ENCODE peak calls at places on chromosomes 1 and 21, in six cellular contexts. L is EL, S is progenitor cell of endocrine pancreas, B is AG09309, R is head of caudate nucleus, V is A549. E is an unnamed sample.

GRCh38 chr1:76264642-76265041 is 190.1 kb downstream of the ST6GALNAC3 start:
- DNase-seq in L (no peak), S (no peak), B (no peak), R (no peak), V (no peak), E (no peak)

GRCh38 chr1:175134500-175134899 is 58.1 kb downstream of the KIAA0040 start:
- DNase-seq in L (no peak), S (no peak), B (no peak), R (no peak), V (no peak), E (no peak)

GRCh38 chr1:241697640-241698018 is 45.5 kb downstream of the WDR64 start:
- DNase-seq in L (no peak), S (no peak), B (no peak), R (no peak), V (no peak), E (no peak)

GRCh38 chr1:178055779-178056471 is 38.0 kb upstream of the RASAL2 start:
- DNase-seq in L (peak), S (no peak), B (no peak), R (no peak), V (peak), E (peak)

GRCh38 chr1:8396912-8397406 is 79.0 kb downstream of the SLC45A1 start:
- DNase-seq in L (peak), S (no peak), B (peak), R (no peak), V (peak), E (no peak)

GRCh38 chr1:179091691-179092165 is 9.9 kb downstream of the TOR3A start:
- DNase-seq in L (peak), S (no peak), B (peak), R (no peak), V (no peak), E (no peak)

GRCh38 chr1:43521078-43521477 is 9.6 kb upstream of the PTPRF start:
- DNase-seq in L (no peak), S (no peak), B (no peak), R (no peak), V (no peak), E (no peak)

GRCh38 chr1:36644556-36644955 is 161.8 kb upstream of the CSF3R start:
- DNase-seq in L (no peak), S (no peak), B (no peak), R (no peak), V (no peak), E (no peak)

GRCh38 chr1:236659792-236660587 is 26.3 kb upstream of the ACTN2 start:
- DNase-seq in L (no peak), S (no peak), B (no peak), R (no peak), V (no peak), E (no peak)

GRCh38 chr1:18234790-18235242 is 127.2 kb downstream of the IGSF21 start:
- DNase-seq in L (peak), S (peak), B (no peak), R (peak), V (peak), E (peak)

GRCh38 chr1:183569801-183570200 is 20.5 kb downstream of the NCF2 start:
- DNase-seq in L (no peak), S (no peak), B (no peak), R (no peak), V (no peak), E (no peak)

GRCh38 chr1:150268342-150268705 is 492 bp downstream of the APH1A start:
- DNase-seq in L (peak), S (no peak), B (no peak), R (no peak), V (peak), E (no peak)

GRCh38 chr1:95309031-95309459 is 75.0 kb downstream of the RWDD3 start:
- DNase-seq in L (peak), S (peak), B (no peak), R (peak), V (peak), E (peak)

GRCh38 chr1:39822146-39822545 is 33.5 kb upstream of the BMP8B start:
- DNase-seq in L (peak), S (no peak), B (no peak), R (no peak), V (no peak), E (no peak)

GRCh38 chr21:27647921-27648320 is 681.0 kb upstream of the ADAMTS5 start:
- DNase-seq in L (peak), S (no peak), B (no peak), R (no peak), V (no peak), E (no peak)

GRCh38 chr1:54239041-54239410 is 39.1 kb downstream of the MRPL37 start:
- DNase-seq in L (no peak), S (no peak), B (no peak), R (no peak), V (no peak), E (no peak)

GRCh38 chr1:23470282-23471070 is 13.5 kb downstream of the ASAP3 start:
- DNase-seq in L (peak), S (no peak), B (no peak), R (no peak), V (no peak), E (no peak)

GRCh38 chr1:113758631-113759340 is 500 bp downstream of the PHTF1 start:
- DNase-seq in L (peak), S (peak), B (no peak), R (peak), V (peak), E (peak)

GRCh38 chr1:175095978-175096611 is 28.5 kb downstream of the TNN start:
- DNase-seq in L (no peak), S (no peak), B (no peak), R (no peak), V (no peak), E (peak)

GRCh38 chr1:223228931-223229528 is 86.0 kb upstream of the TLR5 start:
- DNase-seq in L (no peak), S (no peak), B (no peak), R (no peak), V (no peak), E (no peak)

GRCh38 chr1:69172003-69173000 is 395.4 kb upstream of the LRRC7 start:
- DNase-seq in L (no peak), S (no peak), B (no peak), R (no peak), V (no peak), E (no peak)

GRCh38 chr1:27108588-27108987 is 46.3 kb downstream of the SLC9A1 start:
- DNase-seq in L (no peak), S (no peak), B (no peak), R (no peak), V (no peak), E (no peak)

GRCh38 chr1:17233675-17234074 is 15.2 kb upstream of the PADI3 start:
- DNase-seq in L (peak), S (no peak), B (peak), R (peak), V (peak), E (no peak)

GRCh38 chr1:117215733-117216462 is 5.2 kb upstream of the VTCN1 start:
- DNase-seq in L (no peak), S (no peak), B (no peak), R (peak), V (no peak), E (no peak)

GRCh38 chr1:109769335-109770078 is 5.8 kb upstream of the EPS8L3 start:
- DNase-seq in L (peak), S (no peak), B (no peak), R (no peak), V (no peak), E (no peak)

GRCh38 chr1:206578959-206579358 is 33.3 kb downstream of the EIF2D start:
- DNase-seq in L (no peak), S (no peak), B (no peak), R (no peak), V (no peak), E (no peak)

GRCh38 chr1:59315529-59316433 is 18.9 kb downstream of the FGGY start:
- DNase-seq in L (no peak), S (no peak), B (no peak), R (no peak), V (no peak), E (no peak)

GRCh38 chr1:41780916-41781315 is 137.8 kb downstream of the HIVEP3 start:
- DNase-seq in L (no peak), S (no peak), B (no peak), R (no peak), V (no peak), E (no peak)